ENCODE peak calls at places on chromosome 9, in nine cellular contexts. V, J, X, M, S, B, R, I and T are unnamed samples.

GRCh38 chr9:118009585-118009984 is 305.4 kb downstream of the TLR4 start:
- DNase-seq in V (no peak), J (no peak), X (no peak), M (no peak), S (no peak), B (no peak), R (no peak), I (no peak), T (no peak)

GRCh38 chr9:19631181-19631580 is 157.7 kb downstream of the SLC24A2 start:
- DNase-seq in V (no peak), J (no peak), X (no peak), M (no peak), S (no peak), B (no peak), R (no peak), I (no peak), T (peak; percentile 36)

GRCh38 chr9:82934949-82935348 is 128.0 kb downstream of the RASEF start:
- DNase-seq in V (peak; percentile 63), J (no peak), X (no peak), M (no peak), S (no peak), B (peak; percentile 91), R (peak; percentile 79), I (no peak), T (peak; percentile 87)

GRCh38 chr9:87585456-87585855 is 87.8 kb downstream of the DAPK1 start:
- DNase-seq in V (no peak), J (no peak), X (no peak), M (no peak), S (no peak), B (no peak), R (no peak), I (no peak), T (no peak)

GRCh38 chr9:124399323-124399962 is 15.8 kb downstream of the PSMB7 start:
- DNase-seq in V (no peak), J (no peak), X (no peak), M (no peak), S (peak; percentile 46), B (peak; percentile 18), R (peak; percentile 60), I (no peak), T (no peak)

GRCh38 chr9:80797841-80798688 is 891.3 kb downstream of the TLE1 start:
- DNase-seq in V (no peak), J (no peak), X (no peak), M (peak; percentile 84), S (peak; percentile 31), B (no peak), R (peak; percentile 77), I (no peak), T (no peak)

GRCh38 chr9:78054180-78054579 is 22.6 kb upstream of the GNAQ start:
- DNase-seq in V (no peak), J (peak; percentile 30), X (no peak), M (no peak), S (no peak), B (no peak), R (no peak), I (no peak), T (peak; percentile 57)

GRCh38 chr9:72952914-72953313 is at the start of gene ALDH1A1:
- DNase-seq in V (no peak), J (no peak), X (no peak), M (no peak), S (no peak), B (no peak), R (no peak), I (no peak), T (peak; percentile 55)

GRCh38 chr9:117435630-117436261 is 20.9 kb upstream of the ASTN2 start:
- DNase-seq in V (no peak), J (no peak), X (no peak), M (no peak), S (no peak), B (no peak), R (no peak), I (no peak), T (no peak)

GRCh38 chr9:17744786-17745185 is 165.9 kb downstream of the SH3GL2 start:
- DNase-seq in V (peak; percentile 4), J (no peak), X (no peak), M (no peak), S (no peak), B (no peak), R (peak; percentile 23), I (no peak), T (peak; percentile 34)

GRCh38 chr9:79221084-79221483 is 350.7 kb upstream of the TLE4 start:
- DNase-seq in V (peak; percentile 90), J (no peak), X (no peak), M (peak; percentile 76), S (no peak), B (peak; percentile 87), R (peak; percentile 68), I (no peak), T (peak; percentile 96)

GRCh38 chr9:22454021-22454420 is 7.4 kb downstream of the DMRTA1 start:
- DNase-seq in V (no peak), J (no peak), X (no peak), M (no peak), S (no peak), B (no peak), R (peak; percentile 12), I (no peak), T (peak; percentile 65)

GRCh38 chr9:77433675-77434445 is 214.3 kb downstream of the GNA14 start:
- DNase-seq in V (peak; percentile 80), J (peak; percentile 42), X (peak; percentile 77), M (peak; percentile 41), S (peak; percentile 56), B (peak; percentile 72), R (peak; percentile 78), I (peak; percentile 44), T (peak; percentile 73)

GRCh38 chr9:88905506-88905905 is 85.8 kb upstream of the S1PR3 start:
- DNase-seq in V (no peak), J (no peak), X (no peak), M (no peak), S (no peak), B (no peak), R (peak; percentile 7), I (no peak), T (no peak)

GRCh38 chr9:136107155-136107952 is 11.3 kb downstream of the TMEM250 start:
- DNase-seq in V (no peak), J (peak; percentile 64), X (peak; percentile 83), M (no peak), S (no peak), B (no peak), R (no peak), I (peak; percentile 29), T (no peak)

GRCh38 chr9:21557428-21557768 is 75.3 kb upstream of the IFNE start:
- DNase-seq in V (no peak), J (no peak), X (no peak), M (no peak), S (no peak), B (no peak), R (peak; percentile 39), I (no peak), T (no peak)

GRCh38 chr9:133656211-133657119 is 20.3 kb downstream of the DBH start:
- DNase-seq in V (no peak), J (peak; percentile 38), X (no peak), M (no peak), S (no peak), B (no peak), R (no peak), I (no peak), T (no peak)

GRCh38 chr9:127523312-127523851 is 72.1 kb downstream of the LRSAM1 start:
- DNase-seq in V (no peak), J (no peak), X (no peak), M (no peak), S (no peak), B (peak; percentile 56), R (peak; percentile 41), I (no peak), T (peak; percentile 49)
- TF ChIP-seq CTCF in V (no peak), J (no peak), X (no peak), M (peak; percentile 64), S (peak; percentile 36), B (peak; percentile 76), R (peak; percentile 61), I (no peak), T (peak; percentile 53)

DNA sequence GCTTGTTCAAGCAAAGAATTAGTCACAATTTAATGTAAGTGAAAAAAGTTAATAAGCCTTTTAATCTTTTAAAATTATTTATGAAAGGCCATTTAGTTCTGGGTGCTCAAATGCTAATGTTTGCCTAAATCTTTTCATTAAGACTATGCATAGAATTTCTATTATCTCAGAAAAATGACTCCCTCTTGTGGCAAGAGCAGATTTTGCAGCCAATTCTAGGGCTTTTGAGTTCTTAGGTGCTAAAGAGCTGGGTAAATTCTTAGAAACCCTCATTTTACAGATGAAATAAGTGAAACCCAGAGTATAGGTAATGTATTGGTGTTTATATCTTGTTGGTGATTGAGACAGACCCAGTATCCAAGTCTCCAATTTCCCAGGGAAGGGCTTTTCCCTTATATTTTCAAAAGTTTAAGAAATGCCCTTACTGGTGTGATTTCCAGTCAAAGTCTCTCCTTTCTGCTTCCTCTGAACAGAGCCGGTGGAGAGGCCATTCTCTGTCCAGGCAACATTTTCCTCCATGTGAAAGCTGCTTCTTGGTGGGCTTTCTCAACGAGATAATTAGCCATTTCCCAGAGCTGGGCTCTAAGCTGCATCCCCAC is 24.1 kb upstream of the PCSK5 start:
- DNase-seq in V (peak; percentile 33), J (peak; percentile 35), X (peak; percentile 20), M (peak; percentile 11), S (no peak), B (peak; percentile 60), R (peak; percentile 70), I (peak; percentile 53), T (peak; percentile 67)
- TF ChIP-seq CTCF in V (peak; percentile 78), J (peak; percentile 73), X (peak; percentile 27), M (peak; percentile 79), S (peak; percentile 86), B (peak; percentile 74), R (peak; percentile 74), I (peak; percentile 68), T (peak; percentile 75)

DNA sequence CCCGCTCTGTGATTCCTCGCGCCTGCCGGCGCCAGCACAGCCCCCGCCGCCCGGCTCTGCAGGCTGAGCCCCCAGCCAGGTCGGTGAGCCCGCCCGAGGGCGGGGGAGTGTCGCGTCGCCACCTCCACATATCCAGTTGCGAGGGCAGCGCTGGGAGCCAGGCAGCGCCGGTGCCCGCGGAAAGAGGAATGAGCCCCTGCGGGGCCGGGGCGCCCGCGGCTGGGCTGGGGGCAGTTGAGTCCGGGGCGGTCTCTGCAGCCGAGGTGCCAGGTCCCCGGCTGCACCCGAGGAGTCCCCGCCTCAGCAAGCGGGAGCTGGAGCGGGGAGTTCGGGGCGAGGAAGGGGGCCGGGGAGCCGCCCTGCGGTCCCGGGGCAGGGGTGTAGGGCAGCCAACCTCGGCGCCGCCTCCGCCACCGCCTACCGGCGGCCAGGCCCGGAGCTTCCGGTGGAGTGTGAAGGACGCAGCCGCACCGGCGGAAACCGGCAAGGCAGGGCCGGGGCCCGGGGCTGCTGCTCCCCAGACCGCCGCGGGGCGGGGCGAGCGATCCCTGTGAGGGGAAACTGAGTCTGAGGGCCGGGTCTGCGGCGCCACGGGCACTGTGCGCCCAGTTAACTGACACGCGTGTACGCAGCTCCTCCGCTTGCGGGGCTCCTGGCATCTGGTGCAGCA is 2.3 kb upstream of the TRAF1 start:
- DNase-seq in V (peak; percentile 88), J (peak; percentile 81), X (peak; percentile 83), M (no peak), S (peak; percentile 81), B (no peak), R (peak; percentile 48), I (peak; percentile 76), T (peak; percentile 52)
- TF ChIP-seq CTCF in V (no peak), J (no peak), X (no peak), M (no peak), S (peak; percentile 51), B (no peak), R (no peak), I (no peak), T (no peak)

DNA sequence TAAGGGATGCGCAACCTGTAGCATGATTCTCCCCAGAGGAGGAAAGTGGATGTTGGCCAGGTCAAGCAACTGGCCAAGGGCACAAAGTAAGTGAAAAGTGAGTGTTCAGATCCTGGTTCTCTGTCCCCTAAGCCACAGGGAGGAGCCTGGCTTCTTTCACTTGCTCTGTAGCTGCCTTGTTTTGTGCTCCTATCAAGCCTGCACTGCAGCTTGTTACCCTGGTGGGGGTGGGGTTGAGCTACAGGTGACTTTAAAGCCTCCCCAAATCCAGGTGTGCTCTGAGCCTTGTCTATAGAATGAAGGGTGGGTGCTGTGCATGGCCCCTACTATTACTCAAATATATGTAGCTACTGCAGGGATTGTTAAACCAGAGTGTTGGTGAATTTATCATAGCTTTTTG is 32.9 kb downstream of the RALGPS1 start:
- DNase-seq in V (peak; percentile 33), J (no peak), X (no peak), M (no peak), S (no peak), B (no peak), R (no peak), I (no peak), T (peak; percentile 22)
- TF ChIP-seq CTCF in V (no peak), J (no peak), X (peak; percentile 3), M (no peak), S (peak; percentile 38), B (peak; percentile 13), R (peak; percentile 8), I (no peak), T (peak; percentile 46)